ENCODE peak calls at places on chromosomes 12 and 14, in ten cellular contexts. One of them, this sample, is unnamed.

GRCh38 chr12:31591308-31591901 is 469 bp upstream of the DENND5B start:
- DNase-seq in HEK293T: peak; percentile 14
- DNase-seq in CD4-positive, alpha-beta T cell: no peak
- DNase-seq in HCT116: no peak
- DNase-seq in activated CD4-positive, alpha-beta T cell treated with anti-CD3 and anti-CD28 coated beads for 1 hour: no peak
- DNase-seq in nucleus accumbens: peak; percentile 53
- DNase-seq in ovary: no peak
- DNase-seq in neuronal stem cell: no peak
- DNase-seq in GM23248: peak; percentile 43
- DNase-seq in left colon: peak; percentile 17
- DNase-seq in this sample: no peak

GRCh38 chr12:81245918-81246611 is 168.2 kb downstream of the ACSS3 start:
- DNase-seq in HEK293T: peak; percentile 6
- DNase-seq in CD4-positive, alpha-beta T cell: no peak
- DNase-seq in HCT116: no peak
- DNase-seq in activated CD4-positive, alpha-beta T cell treated with anti-CD3 and anti-CD28 coated beads for 1 hour: no peak
- DNase-seq in nucleus accumbens: no peak
- DNase-seq in ovary: no peak
- DNase-seq in neuronal stem cell: peak; percentile 0
- DNase-seq in GM23248: no peak
- DNase-seq in left colon: no peak
- DNase-seq in this sample: no peak

GRCh38 chr12:17540921-17541320 is 549.1 kb downstream of the RERGL start:
- DNase-seq in HEK293T: no peak
- DNase-seq in CD4-positive, alpha-beta T cell: no peak
- DNase-seq in HCT116: no peak
- DNase-seq in activated CD4-positive, alpha-beta T cell treated with anti-CD3 and anti-CD28 coated beads for 1 hour: no peak
- DNase-seq in nucleus accumbens: no peak
- DNase-seq in ovary: no peak
- DNase-seq in neuronal stem cell: no peak
- DNase-seq in GM23248: no peak
- DNase-seq in left colon: no peak
- DNase-seq in this sample: no peak

GRCh38 chr12:122687091-122687490 is 16.1 kb downstream of the HCAR2 start:
- DNase-seq in HEK293T: no peak
- DNase-seq in CD4-positive, alpha-beta T cell: no peak
- DNase-seq in HCT116: no peak
- DNase-seq in activated CD4-positive, alpha-beta T cell treated with anti-CD3 and anti-CD28 coated beads for 1 hour: no peak
- DNase-seq in nucleus accumbens: no peak
- DNase-seq in ovary: no peak
- DNase-seq in neuronal stem cell: no peak
- DNase-seq in GM23248: no peak
- DNase-seq in left colon: peak; percentile 71
- DNase-seq in this sample: no peak

GRCh38 chr14:94472842-94473241 is 3.2 kb downstream of the SERPINA9 start:
- DNase-seq in HEK293T: no peak
- DNase-seq in CD4-positive, alpha-beta T cell: no peak
- DNase-seq in HCT116: no peak
- DNase-seq in activated CD4-positive, alpha-beta T cell treated with anti-CD3 and anti-CD28 coated beads for 1 hour: no peak
- DNase-seq in nucleus accumbens: no peak
- DNase-seq in ovary: no peak
- DNase-seq in neuronal stem cell: no peak
- DNase-seq in GM23248: no peak
- DNase-seq in left colon: no peak
- DNase-seq in this sample: no peak

GRCh38 chr12:388547-389137 is 478 bp downstream of the KDM5A start:
- DNase-seq in HEK293T: peak; percentile 10
- DNase-seq in CD4-positive, alpha-beta T cell: no peak
- DNase-seq in HCT116: no peak
- DNase-seq in activated CD4-positive, alpha-beta T cell treated with anti-CD3 and anti-CD28 coated beads for 1 hour: no peak
- DNase-seq in nucleus accumbens: no peak
- DNase-seq in ovary: no peak
- DNase-seq in neuronal stem cell: no peak
- DNase-seq in GM23248: peak; percentile 64
- DNase-seq in left colon: peak; percentile 45
- DNase-seq in this sample: peak; percentile 33

GRCh38 chr14:53599221-53599945 is 357.2 kb downstream of the BMP4 start:
- DNase-seq in HEK293T: no peak
- DNase-seq in CD4-positive, alpha-beta T cell: no peak
- DNase-seq in HCT116: no peak
- DNase-seq in activated CD4-positive, alpha-beta T cell treated with anti-CD3 and anti-CD28 coated beads for 1 hour: no peak
- DNase-seq in nucleus accumbens: no peak
- DNase-seq in ovary: no peak
- DNase-seq in neuronal stem cell: no peak
- DNase-seq in GM23248: no peak
- DNase-seq in left colon: no peak
- DNase-seq in this sample: no peak

GRCh38 chr12:109448272-109448671 is 28.8 kb downstream of the KCTD10 start:
- DNase-seq in HEK293T: no peak
- DNase-seq in CD4-positive, alpha-beta T cell: no peak
- DNase-seq in HCT116: no peak
- DNase-seq in activated CD4-positive, alpha-beta T cell treated with anti-CD3 and anti-CD28 coated beads for 1 hour: no peak
- DNase-seq in nucleus accumbens: no peak
- DNase-seq in ovary: no peak
- DNase-seq in neuronal stem cell: no peak
- DNase-seq in GM23248: no peak
- DNase-seq in left colon: no peak
- DNase-seq in this sample: no peak

GRCh38 chr12:49198431-49199155 is 9.7 kb upstream of the TUBA1A start:
- DNase-seq in HEK293T: no peak
- DNase-seq in CD4-positive, alpha-beta T cell: no peak
- DNase-seq in HCT116: no peak
- DNase-seq in activated CD4-positive, alpha-beta T cell treated with anti-CD3 and anti-CD28 coated beads for 1 hour: no peak
- DNase-seq in nucleus accumbens: peak; percentile 75
- DNase-seq in ovary: no peak
- DNase-seq in neuronal stem cell: no peak
- DNase-seq in GM23248: peak; percentile 91
- DNase-seq in left colon: no peak
- DNase-seq in this sample: peak; percentile 62

GRCh38 chr14:103628221-103628683 is 759 bp upstream of the KLC1 start:
- DNase-seq in HEK293T: peak; percentile 46
- DNase-seq in CD4-positive, alpha-beta T cell: no peak
- DNase-seq in HCT116: peak; percentile 39
- DNase-seq in activated CD4-positive, alpha-beta T cell treated with anti-CD3 and anti-CD28 coated beads for 1 hour: no peak
- DNase-seq in nucleus accumbens: no peak
- DNase-seq in ovary: peak; percentile 77
- DNase-seq in neuronal stem cell: peak; percentile 36
- DNase-seq in GM23248: peak; percentile 97
- DNase-seq in left colon: peak; percentile 83
- DNase-seq in this sample: no peak

GRCh38 chr14:104588066-104588857 is 8.7 kb downstream of the C14orf180 start:
- DNase-seq in HEK293T: no peak
- DNase-seq in CD4-positive, alpha-beta T cell: no peak
- DNase-seq in HCT116: no peak
- DNase-seq in activated CD4-positive, alpha-beta T cell treated with anti-CD3 and anti-CD28 coated beads for 1 hour: no peak
- DNase-seq in nucleus accumbens: no peak
- DNase-seq in ovary: no peak
- DNase-seq in neuronal stem cell: no peak
- DNase-seq in GM23248: no peak
- DNase-seq in left colon: no peak
- DNase-seq in this sample: no peak

GRCh38 chr12:105724651-105725050 is 394.2 kb downstream of the C12orf75 start:
- DNase-seq in HEK293T: no peak
- DNase-seq in CD4-positive, alpha-beta T cell: no peak
- DNase-seq in HCT116: no peak
- DNase-seq in activated CD4-positive, alpha-beta T cell treated with anti-CD3 and anti-CD28 coated beads for 1 hour: no peak
- DNase-seq in nucleus accumbens: peak; percentile 69
- DNase-seq in ovary: no peak
- DNase-seq in neuronal stem cell: no peak
- DNase-seq in GM23248: peak; percentile 50
- DNase-seq in left colon: no peak
- DNase-seq in this sample: no peak

GRCh38 chr12:45587877-45588530 is 141.5 kb upstream of the ARID2 start:
- DNase-seq in HEK293T: no peak
- DNase-seq in CD4-positive, alpha-beta T cell: no peak
- DNase-seq in HCT116: no peak
- DNase-seq in activated CD4-positive, alpha-beta T cell treated with anti-CD3 and anti-CD28 coated beads for 1 hour: no peak
- DNase-seq in nucleus accumbens: no peak
- DNase-seq in ovary: no peak
- DNase-seq in neuronal stem cell: no peak
- DNase-seq in GM23248: no peak
- DNase-seq in left colon: peak; percentile 32
- DNase-seq in this sample: no peak

GRCh38 chr12:121805171-121805687 is 1.4 kb downstream of the SETD1B start:
- DNase-seq in HEK293T: no peak
- DNase-seq in CD4-positive, alpha-beta T cell: no peak
- DNase-seq in HCT116: no peak
- DNase-seq in activated CD4-positive, alpha-beta T cell treated with anti-CD3 and anti-CD28 coated beads for 1 hour: no peak
- DNase-seq in nucleus accumbens: no peak
- DNase-seq in ovary: peak; percentile 52
- DNase-seq in neuronal stem cell: no peak
- DNase-seq in GM23248: peak; percentile 64
- DNase-seq in left colon: peak; percentile 32
- DNase-seq in this sample: no peak

This sample was measured in foreskin keratinocyte.